ENCODE peak calls at places on chromosomes 13 and 19, in seven cellular contexts. One of them, this sample, is unnamed.

GRCh38 chr19:17867087-17867486 is 4.7 kb upstream of the SLC5A5 start:
- DNase-seq in neuronal stem cell: no peak
- DNase-seq in IMR-90: no peak
- DNase-seq in mesenchymal stem cell: no peak
- DNase-seq in trophoblast cell: no peak
- DNase-seq in mesendoderm: no peak
- DNase-seq in H1: peak
- DNase-seq in this sample: peak

GRCh38 chr13:75687145-75687763 is 51.1 kb downstream of the LMO7 start:
- DNase-seq in neuronal stem cell: no peak
- DNase-seq in IMR-90: peak
- DNase-seq in mesenchymal stem cell: peak
- DNase-seq in trophoblast cell: peak
- DNase-seq in mesendoderm: peak
- DNase-seq in H1: no peak
- DNase-seq in this sample: no peak

GRCh38 chr13:97275265-97275664 is 53.1 kb downstream of the MBNL2 start:
- DNase-seq in neuronal stem cell: no peak
- DNase-seq in IMR-90: peak
- DNase-seq in mesenchymal stem cell: peak
- DNase-seq in trophoblast cell: no peak
- DNase-seq in mesendoderm: no peak
- DNase-seq in H1: no peak
- DNase-seq in this sample: no peak

GRCh38 chr19:3618144-3618810 is 8.3 kb downstream of the CACTIN start:
- DNase-seq in neuronal stem cell: no peak
- DNase-seq in IMR-90: peak
- DNase-seq in mesenchymal stem cell: peak
- DNase-seq in trophoblast cell: peak
- DNase-seq in mesendoderm: peak
- DNase-seq in H1: peak
- DNase-seq in this sample: peak

GRCh38 chr19:46784262-46785053 is 3.9 kb downstream of the SLC1A5 start:
- DNase-seq in neuronal stem cell: peak
- DNase-seq in IMR-90: peak
- DNase-seq in mesenchymal stem cell: peak
- DNase-seq in trophoblast cell: peak
- DNase-seq in mesendoderm: peak
- DNase-seq in H1: peak
- DNase-seq in this sample: peak

GRCh38 chr19:55472463-55472862 is 4.0 kb upstream of the ZNF628 start:
- DNase-seq in neuronal stem cell: no peak
- DNase-seq in IMR-90: peak
- DNase-seq in mesenchymal stem cell: no peak
- DNase-seq in trophoblast cell: no peak
- DNase-seq in mesendoderm: peak
- DNase-seq in H1: no peak
- DNase-seq in this sample: no peak

GRCh38 chr13:92938481-92939020 is 288.1 kb upstream of the GPC6 start:
- DNase-seq in neuronal stem cell: no peak
- DNase-seq in IMR-90: no peak
- DNase-seq in mesenchymal stem cell: no peak
- DNase-seq in trophoblast cell: no peak
- DNase-seq in mesendoderm: peak
- DNase-seq in H1: no peak
- DNase-seq in this sample: no peak

GRCh38 chr13:50357586-50358118 is 342.4 kb downstream of the KCNRG start:
- DNase-seq in neuronal stem cell: no peak
- DNase-seq in IMR-90: peak
- DNase-seq in mesenchymal stem cell: peak
- DNase-seq in trophoblast cell: peak
- DNase-seq in mesendoderm: no peak
- DNase-seq in H1: no peak
- DNase-seq in this sample: no peak

GRCh38 chr19:40519352-40520322 is 52.8 kb downstream of the SPTBN4 start:
- DNase-seq in neuronal stem cell: no peak
- DNase-seq in IMR-90: peak
- DNase-seq in mesenchymal stem cell: peak
- DNase-seq in trophoblast cell: no peak
- DNase-seq in mesendoderm: peak
- DNase-seq in H1: peak
- DNase-seq in this sample: peak

GRCh38 chr19:30669329-30670010 is 297.3 kb downstream of the ZNF536 start:
- DNase-seq in neuronal stem cell: peak
- DNase-seq in IMR-90: peak
- DNase-seq in mesenchymal stem cell: peak
- DNase-seq in trophoblast cell: peak
- DNase-seq in mesendoderm: peak
- DNase-seq in H1: peak
- DNase-seq in this sample: peak
- H4K8ac ChIP-seq in neuronal stem cell: no peak
- H4K8ac ChIP-seq in IMR-90: no peak
- H4K8ac ChIP-seq in mesenchymal stem cell: no peak
- H4K8ac ChIP-seq in trophoblast cell: no peak
- H4K8ac ChIP-seq in mesendoderm: no peak
- H4K8ac ChIP-seq in H1: peak
- H4K8ac ChIP-seq in this sample: no peak

DNA sequence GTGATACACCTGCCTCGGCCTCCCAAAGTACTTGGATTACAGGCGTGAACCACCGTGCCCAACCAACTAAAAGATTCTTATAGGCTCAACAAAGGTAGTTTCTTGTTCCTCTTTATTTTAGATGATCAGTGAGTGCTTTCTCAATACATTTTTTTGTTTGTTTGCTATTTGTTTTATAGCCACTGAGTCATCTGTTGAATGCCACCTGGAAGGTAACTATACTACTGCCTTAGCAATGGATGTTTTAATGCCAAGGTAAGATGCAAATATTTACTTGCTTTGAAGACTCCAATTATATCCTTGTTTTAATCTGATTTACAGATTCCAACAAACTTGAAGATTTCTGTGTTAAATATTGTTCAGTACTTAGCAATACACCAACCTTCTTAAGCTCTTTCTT is 2807.4 kb upstream of the PCDH20 start:
- DNase-seq in neuronal stem cell: no peak
- DNase-seq in IMR-90: no peak
- DNase-seq in mesenchymal stem cell: no peak
- DNase-seq in trophoblast cell: no peak
- DNase-seq in mesendoderm: no peak
- DNase-seq in H1: no peak
- DNase-seq in this sample: no peak
- H3K23ac ChIP-seq in neuronal stem cell: no peak
- H3K23ac ChIP-seq in IMR-90: no peak
- H3K23ac ChIP-seq in mesenchymal stem cell: no peak
- H3K23ac ChIP-seq in trophoblast cell: no peak
- H3K23ac ChIP-seq in mesendoderm: no peak
- H3K23ac ChIP-seq in H1: no peak
- H3K23ac ChIP-seq in this sample: no peak

GRCh38 chr19:45395524-45396388 is 9.1 kb downstream of the PPP1R13L start:
- DNase-seq in neuronal stem cell: no peak
- DNase-seq in IMR-90: no peak
- DNase-seq in mesenchymal stem cell: no peak
- DNase-seq in trophoblast cell: no peak
- DNase-seq in mesendoderm: peak
- DNase-seq in H1: peak
- DNase-seq in this sample: peak
- H3K9ac ChIP-seq in neuronal stem cell: peak
- H3K9ac ChIP-seq in IMR-90: no peak
- H3K9ac ChIP-seq in mesenchymal stem cell: no peak
- H3K9ac ChIP-seq in trophoblast cell: no peak
- H3K9ac ChIP-seq in mesendoderm: peak
- H3K9ac ChIP-seq in H1: no peak
- H3K9ac ChIP-seq in this sample: no peak

DNA sequence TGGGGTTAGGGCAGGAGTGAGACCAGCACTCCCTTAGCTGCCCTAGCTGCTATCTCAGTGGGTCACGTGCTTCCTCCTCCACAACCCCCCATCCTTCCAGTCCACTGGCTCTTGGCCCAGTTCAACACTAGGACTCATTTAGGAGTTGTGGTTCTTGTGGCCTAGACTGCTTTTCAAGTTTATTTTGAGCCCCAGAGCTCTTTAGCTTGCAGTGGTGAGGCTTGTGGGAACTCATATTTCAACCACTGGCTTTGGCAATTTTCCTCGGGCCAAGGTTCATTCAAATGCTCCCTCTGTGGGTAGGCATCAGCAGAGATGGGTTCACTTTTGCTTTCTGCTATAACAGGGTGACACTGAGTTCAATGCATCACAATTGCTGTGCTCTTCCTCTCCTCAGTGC is 436.2 kb upstream of the SLITRK5 start:
- DNase-seq in neuronal stem cell: no peak
- DNase-seq in IMR-90: peak
- DNase-seq in mesenchymal stem cell: peak
- DNase-seq in trophoblast cell: no peak
- DNase-seq in mesendoderm: no peak
- DNase-seq in H1: no peak
- DNase-seq in this sample: no peak
- H4K8ac ChIP-seq in neuronal stem cell: no peak
- H4K8ac ChIP-seq in IMR-90: no peak
- H4K8ac ChIP-seq in mesenchymal stem cell: no peak
- H4K8ac ChIP-seq in trophoblast cell: no peak
- H4K8ac ChIP-seq in mesendoderm: no peak
- H4K8ac ChIP-seq in H1: no peak
- H4K8ac ChIP-seq in this sample: no peak

This sample was measured in H9.